ENCODE peak calls at places on chromosomes 13 and 19, in nine cellular contexts. One of them, this sample, is unnamed.

GRCh38 chr13:28505543-28506135 is 10.7 kb upstream of the FLT1 start:
- DNase-seq in activated T-cell treated with anti-CD3 and anti-CD28 coated beads, Interleukin-2, amount 50 U/mL, for 24 hours: no peak
- DNase-seq in stimulated activated CD8-positive, alpha-beta memory T cell treated with anti-CD3 and anti-CD28 coated beads, Interleukin-4, amount 100 ng/mL, for 1 hour: no peak
- DNase-seq in breast epithelium: no peak
- DNase-seq in activated T-helper 2 cell treated with anti-CD3 and anti-CD28 coated beads, Interferon-gamma antibody, Interleukin-2, Interleukin-4, amounts not matched to agents 10 μg/mL and 5 μg/mL and 100 μg/mL, durations not matched to agents 14 hours and 24 hours and 36 hours: no peak
- DNase-seq in aorta: no peak
- DNase-seq in NAMALWA: no peak
- DNase-seq in transverse colon: no peak
- DNase-seq in GM12865: no peak
- DNase-seq in this sample: no peak

GRCh38 chr13:33751151-33751550 is 66.8 kb upstream of the RFC3 start:
- DNase-seq in activated T-cell treated with anti-CD3 and anti-CD28 coated beads, Interleukin-2, amount 50 U/mL, for 24 hours: no peak
- DNase-seq in stimulated activated CD8-positive, alpha-beta memory T cell treated with anti-CD3 and anti-CD28 coated beads, Interleukin-4, amount 100 ng/mL, for 1 hour: no peak
- DNase-seq in breast epithelium: no peak
- DNase-seq in activated T-helper 2 cell treated with anti-CD3 and anti-CD28 coated beads, Interferon-gamma antibody, Interleukin-2, Interleukin-4, amounts not matched to agents 10 μg/mL and 5 μg/mL and 100 μg/mL, durations not matched to agents 14 hours and 24 hours and 36 hours: no peak
- DNase-seq in aorta: no peak
- DNase-seq in NAMALWA: no peak
- DNase-seq in transverse colon: no peak
- DNase-seq in GM12865: no peak
- DNase-seq in this sample: no peak

GRCh38 chr13:51523082-51523518 is 61.2 kb upstream of the WDFY2 start:
- DNase-seq in activated T-cell treated with anti-CD3 and anti-CD28 coated beads, Interleukin-2, amount 50 U/mL, for 24 hours: peak; percentile 38
- DNase-seq in stimulated activated CD8-positive, alpha-beta memory T cell treated with anti-CD3 and anti-CD28 coated beads, Interleukin-4, amount 100 ng/mL, for 1 hour: no peak
- DNase-seq in breast epithelium: peak; percentile 58
- DNase-seq in activated T-helper 2 cell treated with anti-CD3 and anti-CD28 coated beads, Interferon-gamma antibody, Interleukin-2, Interleukin-4, amounts not matched to agents 10 μg/mL and 5 μg/mL and 100 μg/mL, durations not matched to agents 14 hours and 24 hours and 36 hours: no peak
- DNase-seq in aorta: peak; percentile 55
- DNase-seq in NAMALWA: no peak
- DNase-seq in transverse colon: peak; percentile 12
- DNase-seq in GM12865: no peak
- DNase-seq in this sample: no peak

GRCh38 chr19:11767633-11768133 is 883 bp downstream of the ZNF441 start:
- DNase-seq in activated T-cell treated with anti-CD3 and anti-CD28 coated beads, Interleukin-2, amount 50 U/mL, for 24 hours: peak; percentile 54
- DNase-seq in stimulated activated CD8-positive, alpha-beta memory T cell treated with anti-CD3 and anti-CD28 coated beads, Interleukin-4, amount 100 ng/mL, for 1 hour: no peak
- DNase-seq in breast epithelium: peak; percentile 54
- DNase-seq in activated T-helper 2 cell treated with anti-CD3 and anti-CD28 coated beads, Interferon-gamma antibody, Interleukin-2, Interleukin-4, amounts not matched to agents 10 μg/mL and 5 μg/mL and 100 μg/mL, durations not matched to agents 14 hours and 24 hours and 36 hours: peak; percentile 10
- DNase-seq in aorta: peak; percentile 54
- DNase-seq in NAMALWA: peak; percentile 25
- DNase-seq in transverse colon: peak; percentile 69
- DNase-seq in GM12865: peak; percentile 54
- DNase-seq in this sample: peak; percentile 6

GRCh38 chr19:38842439-38843174 is 7.2 kb downstream of the HNRNPL start:
- DNase-seq in activated T-cell treated with anti-CD3 and anti-CD28 coated beads, Interleukin-2, amount 50 U/mL, for 24 hours: peak; percentile 66
- DNase-seq in stimulated activated CD8-positive, alpha-beta memory T cell treated with anti-CD3 and anti-CD28 coated beads, Interleukin-4, amount 100 ng/mL, for 1 hour: peak; percentile 30
- DNase-seq in breast epithelium: no peak
- DNase-seq in activated T-helper 2 cell treated with anti-CD3 and anti-CD28 coated beads, Interferon-gamma antibody, Interleukin-2, Interleukin-4, amounts not matched to agents 10 μg/mL and 5 μg/mL and 100 μg/mL, durations not matched to agents 14 hours and 24 hours and 36 hours: peak; percentile 69
- DNase-seq in aorta: no peak
- DNase-seq in NAMALWA: no peak
- DNase-seq in transverse colon: peak; percentile 60
- DNase-seq in GM12865: peak; percentile 54
- DNase-seq in this sample: peak; percentile 62

GRCh38 chr19:41083516-41083915 is 4.7 kb upstream of the CYP2A13 start:
- DNase-seq in activated T-cell treated with anti-CD3 and anti-CD28 coated beads, Interleukin-2, amount 50 U/mL, for 24 hours: no peak
- DNase-seq in stimulated activated CD8-positive, alpha-beta memory T cell treated with anti-CD3 and anti-CD28 coated beads, Interleukin-4, amount 100 ng/mL, for 1 hour: no peak
- DNase-seq in breast epithelium: no peak
- DNase-seq in activated T-helper 2 cell treated with anti-CD3 and anti-CD28 coated beads, Interferon-gamma antibody, Interleukin-2, Interleukin-4, amounts not matched to agents 10 μg/mL and 5 μg/mL and 100 μg/mL, durations not matched to agents 14 hours and 24 hours and 36 hours: no peak
- DNase-seq in aorta: no peak
- DNase-seq in NAMALWA: no peak
- DNase-seq in transverse colon: no peak
- DNase-seq in GM12865: no peak
- DNase-seq in this sample: no peak

GRCh38 chr13:110868631-110869165 is 46.2 kb downstream of the ANKRD10 start:
- DNase-seq in activated T-cell treated with anti-CD3 and anti-CD28 coated beads, Interleukin-2, amount 50 U/mL, for 24 hours: no peak
- DNase-seq in stimulated activated CD8-positive, alpha-beta memory T cell treated with anti-CD3 and anti-CD28 coated beads, Interleukin-4, amount 100 ng/mL, for 1 hour: no peak
- DNase-seq in breast epithelium: no peak
- DNase-seq in activated T-helper 2 cell treated with anti-CD3 and anti-CD28 coated beads, Interferon-gamma antibody, Interleukin-2, Interleukin-4, amounts not matched to agents 10 μg/mL and 5 μg/mL and 100 μg/mL, durations not matched to agents 14 hours and 24 hours and 36 hours: no peak
- DNase-seq in aorta: no peak
- DNase-seq in NAMALWA: no peak
- DNase-seq in transverse colon: no peak
- DNase-seq in GM12865: no peak
- DNase-seq in this sample: no peak

GRCh38 chr19:35488677-35489076 is 1.6 kb downstream of the KRTDAP start:
- DNase-seq in activated T-cell treated with anti-CD3 and anti-CD28 coated beads, Interleukin-2, amount 50 U/mL, for 24 hours: no peak
- DNase-seq in stimulated activated CD8-positive, alpha-beta memory T cell treated with anti-CD3 and anti-CD28 coated beads, Interleukin-4, amount 100 ng/mL, for 1 hour: no peak
- DNase-seq in breast epithelium: no peak
- DNase-seq in activated T-helper 2 cell treated with anti-CD3 and anti-CD28 coated beads, Interferon-gamma antibody, Interleukin-2, Interleukin-4, amounts not matched to agents 10 μg/mL and 5 μg/mL and 100 μg/mL, durations not matched to agents 14 hours and 24 hours and 36 hours: no peak
- DNase-seq in aorta: no peak
- DNase-seq in NAMALWA: no peak
- DNase-seq in transverse colon: no peak
- DNase-seq in GM12865: no peak
- DNase-seq in this sample: no peak

GRCh38 chr19:43432866-43433673 is 18.4 kb downstream of the TEX101 start:
- DNase-seq in activated T-cell treated with anti-CD3 and anti-CD28 coated beads, Interleukin-2, amount 50 U/mL, for 24 hours: peak; percentile 79
- DNase-seq in stimulated activated CD8-positive, alpha-beta memory T cell treated with anti-CD3 and anti-CD28 coated beads, Interleukin-4, amount 100 ng/mL, for 1 hour: peak; percentile 46
- DNase-seq in breast epithelium: peak; percentile 71
- DNase-seq in activated T-helper 2 cell treated with anti-CD3 and anti-CD28 coated beads, Interferon-gamma antibody, Interleukin-2, Interleukin-4, amounts not matched to agents 10 μg/mL and 5 μg/mL and 100 μg/mL, durations not matched to agents 14 hours and 24 hours and 36 hours: peak; percentile 54
- DNase-seq in aorta: peak; percentile 58
- DNase-seq in NAMALWA: peak; percentile 71
- DNase-seq in transverse colon: peak; percentile 74
- DNase-seq in GM12865: peak; percentile 58
- DNase-seq in this sample: peak; percentile 36

GRCh38 chr13:78603240-78603947 is at the start of gene POU4F1:
- DNase-seq in activated T-cell treated with anti-CD3 and anti-CD28 coated beads, Interleukin-2, amount 50 U/mL, for 24 hours: peak; percentile 76
- DNase-seq in stimulated activated CD8-positive, alpha-beta memory T cell treated with anti-CD3 and anti-CD28 coated beads, Interleukin-4, amount 100 ng/mL, for 1 hour: peak; percentile 17
- DNase-seq in breast epithelium: no peak
- DNase-seq in activated T-helper 2 cell treated with anti-CD3 and anti-CD28 coated beads, Interferon-gamma antibody, Interleukin-2, Interleukin-4, amounts not matched to agents 10 μg/mL and 5 μg/mL and 100 μg/mL, durations not matched to agents 14 hours and 24 hours and 36 hours: peak; percentile 68
- DNase-seq in aorta: no peak
- DNase-seq in NAMALWA: peak; percentile 88
- DNase-seq in transverse colon: peak; percentile 69
- DNase-seq in GM12865: peak; percentile 85
- DNase-seq in this sample: peak; percentile 51

GRCh38 chr13:97715763-97716162 is 237.7 kb upstream of the IPO5 start:
- DNase-seq in activated T-cell treated with anti-CD3 and anti-CD28 coated beads, Interleukin-2, amount 50 U/mL, for 24 hours: no peak
- DNase-seq in stimulated activated CD8-positive, alpha-beta memory T cell treated with anti-CD3 and anti-CD28 coated beads, Interleukin-4, amount 100 ng/mL, for 1 hour: no peak
- DNase-seq in breast epithelium: no peak
- DNase-seq in activated T-helper 2 cell treated with anti-CD3 and anti-CD28 coated beads, Interferon-gamma antibody, Interleukin-2, Interleukin-4, amounts not matched to agents 10 μg/mL and 5 μg/mL and 100 μg/mL, durations not matched to agents 14 hours and 24 hours and 36 hours: no peak
- DNase-seq in aorta: no peak
- DNase-seq in NAMALWA: no peak
- DNase-seq in transverse colon: no peak
- DNase-seq in GM12865: no peak
- DNase-seq in this sample: no peak